ENCODE peak calls at places on chromosomes 6 and 20, in four cellular contexts. M, E, C and W are unnamed samples.

GRCh38 chr6:21935561-21936028 is 342.0 kb downstream of the SOX4 start:
- DNase-seq in M (peak), E (peak), C (peak), W (no peak)

GRCh38 chr6:21738180-21739094 is 144.9 kb downstream of the SOX4 start:
- DNase-seq in M (peak), E (peak), C (no peak), W (no peak)

GRCh38 chr6:125747589-125748533 is 1.6 kb upstream of the HEY2 start:
- DNase-seq in E (no peak), C (peak), M (peak), W (peak)

GRCh38 chr6:110822248-110822647 is 7.0 kb upstream of the CDK19 start:
- DNase-seq in C (no peak), M (no peak), E (peak), W (no peak)

GRCh38 chr6:147205690-147206600 is 1.7 kb downstream of the STXBP5 start:
- DNase-seq in M (peak), E (peak), C (no peak), W (no peak)

GRCh38 chr6:167341665-167342655 is 17.1 kb downstream of the TTLL2 start:
- DNase-seq in M (no peak), E (no peak), C (no peak), W (no peak)

GRCh38 chr6:26556263-26557070 is 18.3 kb downstream of the HMGN4 start:
- DNase-seq in E (peak), C (peak), M (peak), W (peak)

GRCh38 chr6:18211338-18211737 is 53.0 kb downstream of the DEK start:
- DNase-seq in M (no peak), C (no peak), E (no peak), W (no peak)

GRCh38 chr20:56588996-56589395 is 40.1 kb upstream of the TFAP2C start:
- DNase-seq in C (no peak), M (no peak), E (no peak), W (no peak)

GRCh38 chr6:169220068-169220964 is 33.3 kb downstream of the THBS2 start:
- DNase-seq in M (no peak), C (no peak), E (no peak), W (no peak)

GRCh38 chr20:51500936-51501335 is 41.6 kb downstream of the NFATC2 start:
- DNase-seq in M (no peak), E (no peak), C (no peak), W (no peak)

GRCh38 chr6:12363651-12364381 is 73.7 kb downstream of the EDN1 start:
- DNase-seq in M (no peak), C (no peak), E (no peak), W (no peak)

GRCh38 chr6:167565388-167565787 is 240.5 kb downstream of the TTLL2 start:
- DNase-seq in C (no peak), E (no peak), M (no peak), W (no peak)

GRCh38 chr20:944148-944547 is 28.0 kb upstream of the ANGPT4 start:
- DNase-seq in E (no peak), M (no peak), C (no peak), W (no peak)

GRCh38 chr20:17059465-17059864 is 167.4 kb upstream of the PCSK2 start:
- DNase-seq in C (no peak), E (peak), M (peak), W (no peak)

GRCh38 chr6:3869632-3870527 is 20.7 kb downstream of the FAM50B start:
- DNase-seq in M (no peak), E (no peak), C (no peak), W (no peak)

GRCh38 chr6:1773697-1774096 is 164.0 kb downstream of the FOXC1 start:
- DNase-seq in C (no peak), E (no peak), M (no peak), W (no peak)

GRCh38 chr6:148874698-148875293 is 128.0 kb downstream of the UST start:
- DNase-seq in C (no peak), M (no peak), E (no peak), W (peak)

GRCh38 chr6:159279790-159280277 is 110.6 kb downstream of the FNDC1 start:
- DNase-seq in E (no peak), M (no peak), C (peak), W (no peak)

GRCh38 chr6:43766964-43767461 is 3.0 kb upstream of the VEGFA start:
- DNase-seq in E (no peak), C (no peak), M (no peak), W (no peak)

GRCh38 chr20:3010985-3011723 is 32.3 kb upstream of the GNRH2 start:
- DNase-seq in E (peak), C (no peak), M (peak), W (no peak)

GRCh38 chr6:52497652-52498408 is 77.7 kb downstream of the EFHC1 start:
- DNase-seq in C (no peak), M (peak), E (peak), W (no peak)

GRCh38 chr6:138526822-138527235 is 27.5 kb upstream of the NHSL1 start:
- DNase-seq in E (no peak), M (no peak), C (no peak), W (peak)

GRCh38 chr6:158686791-158687381 is 37.0 kb downstream of the SYTL3 start:
- DNase-seq in M (peak), C (no peak), E (no peak), W (no peak)

DNA sequence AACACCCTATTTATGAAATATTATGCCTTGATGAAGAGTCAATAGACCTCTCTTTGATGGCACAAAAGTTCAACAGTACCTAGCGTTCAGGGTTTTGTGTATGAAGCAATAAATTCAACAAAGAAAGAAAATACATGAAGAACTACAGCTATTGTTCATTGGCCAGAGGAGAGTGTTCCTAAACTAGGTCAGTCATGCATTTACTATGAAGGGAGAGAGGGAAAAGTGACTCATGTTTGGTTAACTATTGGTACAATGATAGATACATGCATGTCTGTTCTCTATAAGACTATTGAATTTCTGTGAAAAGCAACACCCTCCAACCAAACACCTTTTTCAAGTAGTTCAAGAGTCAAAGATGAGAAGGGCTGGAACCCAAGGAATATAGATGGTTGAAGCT is 50.7 kb downstream of the CLIC5 start:
- DNase-seq in E (no peak), M (peak), C (no peak), W (no peak)
- H3K4ac ChIP-seq in E (no peak), M (no peak), C (no peak), W (no peak)

GRCh38 chr6:136921521-136921935 is 573 bp upstream of the SLC35D3 start:
- DNase-seq in M (no peak), E (no peak), C (peak), W (peak)

GRCh38 chr6:136921936-136922679 is at the start of gene SLC35D3:
- DNase-seq in M (peak), C (peak), E (no peak), W (peak)

GRCh38 chr6:136923116-136923953 is 1.2 kb downstream of the SLC35D3 start:
- DNase-seq in M (no peak), C (peak), E (no peak), W (no peak)

GRCh38 chr6:136923954-136924291 is 1.8 kb downstream of the SLC35D3 start:
- DNase-seq in E (no peak), C (no peak), M (no peak), W (no peak)

GRCh38 chr6:136922680-136922996 is 537 bp downstream of the SLC35D3 start:
- DNase-seq in C (no peak), E (no peak), M (no peak), W (no peak)
- H2BK5ac ChIP-seq in C (no peak), E (no peak), M (no peak), W (no peak)

DNA sequence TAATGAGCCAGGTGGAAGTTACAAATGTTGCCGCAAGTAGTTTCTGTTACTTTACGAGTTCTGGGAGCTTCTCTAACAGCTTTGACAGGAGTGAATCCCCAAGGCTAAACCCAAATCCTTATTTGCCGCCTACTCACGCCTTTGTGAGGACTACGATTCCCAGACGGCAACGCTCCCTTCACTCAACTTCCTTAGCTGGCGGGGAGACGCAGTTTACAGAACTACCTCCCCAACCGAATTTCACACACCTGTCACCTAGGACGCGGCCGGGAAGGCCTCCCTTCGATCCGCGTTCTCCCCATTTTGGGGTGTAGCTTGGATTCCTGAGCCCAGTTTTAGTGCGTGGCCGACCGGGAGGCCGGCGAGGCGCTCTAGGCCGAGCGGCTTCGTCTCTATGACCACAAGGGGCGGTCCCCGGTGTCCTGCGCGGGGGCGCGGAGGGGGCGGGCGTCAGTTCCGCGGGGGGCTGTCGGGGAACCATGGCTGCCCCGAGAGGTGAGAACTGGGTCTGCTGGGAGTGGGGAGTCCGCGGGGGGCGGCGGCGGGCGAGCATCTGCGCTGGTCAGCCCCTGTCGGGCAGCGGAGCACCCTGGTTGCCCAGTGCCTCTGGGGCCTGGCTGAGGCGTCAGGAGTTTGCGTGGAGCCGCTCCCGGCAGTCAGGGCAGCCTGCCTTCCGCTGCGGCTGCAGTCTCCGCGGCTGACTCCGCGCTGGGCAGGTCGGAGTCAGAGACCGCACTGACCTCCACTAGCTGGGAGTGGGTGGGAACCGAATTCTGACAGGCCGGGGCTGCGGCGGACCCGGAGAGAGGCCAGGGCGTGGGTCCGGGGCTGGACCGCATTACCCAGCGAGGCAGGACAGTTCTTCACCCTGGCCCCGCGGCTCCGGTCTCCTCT is at the start of gene SLC35A1:
- DNase-seq in E (peak), C (peak), M (peak), W (peak)
- H3K4ac ChIP-seq in E (peak), C (no peak), M (peak), W (no peak)

DNA sequence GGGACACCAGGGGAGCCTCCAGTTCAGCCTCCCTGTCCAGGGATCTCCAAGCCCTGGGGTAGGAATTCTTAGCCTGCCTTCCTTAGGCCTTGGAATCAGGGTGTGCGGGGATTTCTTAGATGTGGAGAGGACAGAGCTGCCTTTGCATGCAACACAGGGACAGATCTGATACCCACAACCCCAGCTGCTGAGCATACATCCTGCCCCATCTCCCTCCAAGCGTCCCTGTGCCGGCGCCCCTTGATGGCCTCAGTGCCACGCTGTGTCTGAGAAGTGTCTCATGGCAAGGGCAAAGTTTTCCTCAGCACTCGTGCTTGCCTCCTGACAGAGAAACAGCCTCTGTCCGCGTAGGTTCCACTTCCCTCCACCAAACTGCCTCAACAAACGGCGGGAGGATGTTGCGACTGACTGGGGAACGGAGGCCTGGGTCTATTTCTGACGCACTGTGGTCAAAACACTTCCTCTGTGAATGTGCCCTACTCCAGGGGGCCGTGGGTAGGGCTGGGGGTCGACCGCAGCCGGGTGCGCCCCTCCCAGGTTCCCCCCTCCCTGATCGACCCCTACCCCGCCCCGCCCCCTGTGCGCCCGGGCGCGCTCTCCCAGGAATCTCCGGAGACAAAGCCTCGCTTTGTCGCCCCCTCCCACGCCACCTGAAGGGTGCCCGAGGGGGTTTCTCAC is 950 bp downstream of the MICAL1 start:
- DNase-seq in M (peak), E (peak), C (no peak), W (no peak)
- H2BK5ac ChIP-seq in M (no peak), E (peak), C (no peak), W (peak)

DNA sequence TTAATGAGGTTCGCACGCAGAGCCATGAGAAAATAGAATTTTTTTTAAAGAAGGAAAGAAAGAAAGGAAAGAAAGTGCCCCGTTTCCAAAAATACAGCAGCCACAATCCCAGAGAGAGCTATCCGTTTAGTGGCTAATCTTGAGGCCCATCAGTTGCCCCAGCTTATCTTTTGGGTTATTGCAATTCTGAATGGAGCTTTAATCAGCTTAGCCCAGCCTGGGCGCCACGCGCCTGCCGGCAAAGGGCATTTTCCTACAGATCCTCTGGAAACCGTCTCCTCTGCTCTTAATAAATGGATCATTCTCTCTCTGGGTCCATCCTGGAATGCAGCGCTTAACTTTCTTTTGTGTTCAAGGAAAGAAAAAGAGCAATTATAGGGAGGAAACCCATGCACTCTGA is 413.3 kb downstream of the MAFB start:
- DNase-seq in C (peak), E (no peak), M (no peak), W (peak)
- H3K4ac ChIP-seq in C (no peak), E (no peak), M (no peak), W (no peak)

DNA sequence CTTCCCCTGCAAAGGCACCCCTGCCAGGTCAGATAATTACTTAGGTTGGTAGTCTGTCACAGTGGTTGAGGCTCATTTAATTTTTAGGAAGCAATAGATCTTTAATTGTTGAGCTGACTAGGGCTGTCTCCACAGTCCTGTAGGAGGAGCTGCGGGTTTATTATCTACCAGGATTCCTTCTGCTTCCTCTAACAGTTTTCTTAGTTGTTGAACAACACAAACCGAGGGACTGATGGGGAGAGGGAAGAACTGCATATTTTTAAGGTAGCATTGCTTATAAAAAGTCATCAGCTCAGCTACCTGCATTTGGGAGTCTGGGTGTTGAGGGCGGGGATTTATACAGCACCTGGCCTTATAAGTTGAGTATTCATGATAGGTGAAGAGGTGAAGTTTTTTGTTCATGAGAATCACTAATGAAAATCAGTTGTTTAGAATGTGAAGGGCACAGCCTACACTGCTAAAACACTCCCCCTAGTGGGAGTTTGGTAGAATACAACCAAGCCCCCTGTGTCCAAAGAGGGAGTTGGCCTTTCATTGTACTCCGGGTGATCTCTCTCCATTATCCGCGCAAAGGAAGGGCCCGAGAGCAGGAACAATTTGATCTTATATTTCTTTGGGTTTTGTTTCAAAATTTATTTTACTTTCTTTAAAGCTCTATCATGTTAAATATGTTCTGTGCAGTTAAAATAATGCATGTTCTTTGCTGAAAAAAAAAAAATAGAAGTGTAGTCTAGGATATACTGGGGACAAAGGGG is 69.6 kb downstream of the SSR1 start:
- DNase-seq in C (peak), E (peak), M (peak), W (peak)
- H2BK5ac ChIP-seq in C (no peak), E (no peak), M (no peak), W (no peak)

DNA sequence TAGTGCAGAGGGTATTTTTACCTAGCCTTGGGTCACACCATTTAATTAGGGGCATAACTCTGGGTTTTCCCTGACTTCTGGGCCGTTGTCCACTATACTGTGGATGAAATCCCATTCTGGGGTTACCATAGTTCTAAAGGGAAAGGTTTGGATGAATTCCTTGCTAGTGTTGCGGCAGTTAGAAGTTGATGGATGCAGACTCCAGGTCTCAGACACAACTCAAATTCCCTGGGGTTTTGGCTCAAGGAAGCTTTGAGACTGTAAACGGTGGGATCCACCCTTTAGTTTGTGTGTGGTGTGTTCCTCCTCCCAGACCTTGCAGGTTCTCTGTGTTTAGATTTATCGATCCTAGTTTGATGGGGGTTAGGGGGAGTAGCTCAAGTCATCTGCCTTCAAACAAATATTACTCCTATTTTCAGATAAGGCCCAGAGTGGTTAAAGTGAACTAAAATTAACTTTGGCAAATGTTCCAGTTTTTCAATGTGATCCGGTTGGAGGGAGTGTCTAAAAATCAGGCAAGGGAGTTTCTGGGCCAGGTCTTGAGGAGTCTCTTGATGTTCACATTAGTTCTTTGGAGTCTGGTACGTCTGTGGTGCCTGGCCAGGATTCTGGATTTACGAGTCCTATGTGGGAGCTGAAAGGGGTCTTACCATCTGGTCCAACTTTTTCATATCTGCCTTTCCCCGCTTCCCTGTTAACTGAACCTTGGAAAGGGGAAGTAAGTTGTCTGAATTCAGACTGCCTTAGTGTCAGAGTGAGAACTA is 1.5 kb downstream of the RALY start:
- DNase-seq in E (no peak), C (no peak), M (peak), W (no peak)
- H3K4ac ChIP-seq in E (peak), C (no peak), M (no peak), W (no peak)